ENCODE peak calls at places on chromosomes 11 and 22, in four cellular contexts. One of them, this sample, is unnamed.

GRCh38 chr11:129613076-129613475 is 202.6 kb upstream of the TMEM45B start:
- DNase-seq in HepG2: no peak
- DNase-seq in WTC11: no peak
- DNase-seq in K562: no peak
- DNase-seq in this sample: no peak

GRCh38 chr22:36579441-36579840 is 50.5 kb upstream of the EIF3D start:
- DNase-seq in K562: no peak
- DNase-seq in HepG2: no peak
- DNase-seq in WTC11: no peak
- DNase-seq in this sample: no peak

GRCh38 chr22:28345304-28345703 is 334.3 kb downstream of the TTC28 start:
- DNase-seq in HepG2: no peak
- DNase-seq in K562: no peak
- DNase-seq in WTC11: no peak
- DNase-seq in this sample: no peak

GRCh38 chr22:25822344-25822743 is 80.4 kb downstream of the MYO18B start:
- DNase-seq in HepG2: no peak
- DNase-seq in K562: no peak
- DNase-seq in WTC11: no peak
- DNase-seq in this sample: no peak

GRCh38 chr22:25627271-25627848 is 62.9 kb downstream of the GRK3 start:
- DNase-seq in WTC11: no peak
- DNase-seq in K562: no peak
- DNase-seq in HepG2: no peak
- DNase-seq in this sample: no peak

GRCh38 chr11:122398167-122398566 is 257.4 kb upstream of the UBASH3B start:
- DNase-seq in HepG2: no peak
- DNase-seq in K562: no peak
- DNase-seq in WTC11: no peak
- DNase-seq in this sample: no peak

GRCh38 chr11:128379587-128380279 is 207.6 kb downstream of the ETS1 start:
- DNase-seq in HepG2: no peak
- DNase-seq in K562: no peak
- DNase-seq in WTC11: no peak
- DNase-seq in this sample: no peak

GRCh38 chr11:120608760-120609211 is 97.2 kb downstream of the GRIK4 start:
- DNase-seq in WTC11: no peak
- DNase-seq in K562: no peak
- DNase-seq in HepG2: no peak
- DNase-seq in this sample: no peak

GRCh38 chr11:35654711-35655110 is 7.9 kb upstream of the TRIM44 start:
- DNase-seq in HepG2: no peak
- DNase-seq in WTC11: no peak
- DNase-seq in K562: no peak
- DNase-seq in this sample: no peak

GRCh38 chr11:65663634-65664200 is 1.0 kb upstream of the RELA start:
- DNase-seq in WTC11: no peak
- DNase-seq in K562: peak
- DNase-seq in HepG2: no peak
- DNase-seq in this sample: peak

GRCh38 chr11:131038597-131038996 is 122.3 kb upstream of the SNX19 start:
- DNase-seq in HepG2: no peak
- DNase-seq in K562: peak
- DNase-seq in WTC11: no peak
- DNase-seq in this sample: peak
- TF ChIP-seq ELF4 in HepG2: no peak
- TF ChIP-seq ELF4 in K562: no peak
- TF ChIP-seq ELF4 in WTC11: no peak
- TF ChIP-seq ELF4 in this sample: no peak

DNA sequence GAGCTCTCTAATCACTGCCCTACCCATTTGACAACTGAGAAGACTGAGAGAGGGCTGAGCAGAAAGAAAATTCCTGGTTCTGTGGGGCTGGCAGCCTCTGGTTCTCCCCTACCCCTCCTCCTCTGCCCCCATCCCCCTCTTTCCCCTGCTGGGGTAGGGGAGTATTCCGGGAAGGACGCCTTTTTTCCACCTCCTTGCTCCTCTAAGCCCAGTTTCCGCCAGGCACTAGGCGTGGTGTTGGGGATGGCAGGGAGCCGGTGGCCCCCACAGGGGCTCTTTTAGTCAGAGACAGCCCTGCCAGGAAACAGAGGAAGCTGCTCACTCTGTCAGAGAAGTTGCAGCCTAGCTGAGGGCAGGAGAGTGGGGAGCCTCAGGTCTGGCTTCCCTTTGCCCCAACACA is 15.6 kb upstream of the ARHGEF17 start:
- DNase-seq in WTC11: no peak
- DNase-seq in K562: no peak
- DNase-seq in HepG2: no peak
- DNase-seq in this sample: no peak
- TF ChIP-seq ELF4 in WTC11: no peak
- TF ChIP-seq ELF4 in K562: no peak
- TF ChIP-seq ELF4 in HepG2: no peak
- TF ChIP-seq ELF4 in this sample: no peak

DNA sequence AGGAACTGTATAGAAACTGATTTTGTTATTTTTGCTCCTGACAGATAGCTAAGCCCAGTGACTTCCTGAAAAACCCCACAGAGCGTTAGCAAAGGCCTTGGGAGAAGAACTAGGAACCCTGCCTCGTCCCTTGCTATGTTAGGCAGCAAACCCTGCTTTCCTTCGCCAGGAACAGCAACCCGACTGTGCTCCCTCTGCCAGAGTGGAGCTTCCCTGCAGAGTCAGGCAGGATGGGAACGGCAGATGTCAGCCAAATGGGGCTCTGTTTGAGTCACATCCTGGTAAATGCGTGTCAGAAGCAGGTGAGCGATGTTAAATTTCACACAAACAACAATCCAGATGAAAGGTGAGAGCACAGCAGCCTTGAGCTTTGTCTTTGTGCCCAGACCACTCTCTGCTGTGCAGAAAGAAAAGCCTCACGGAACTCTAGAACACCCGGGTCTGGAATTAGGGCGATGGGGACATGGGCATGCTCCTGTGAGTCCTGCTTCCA is 186.6 kb downstream of the ADAMTS15 start:
- DNase-seq in WTC11: no peak
- DNase-seq in K562: no peak
- DNase-seq in HepG2: peak
- DNase-seq in this sample: no peak
- TF ChIP-seq ELF4 in WTC11: no peak
- TF ChIP-seq ELF4 in K562: no peak
- TF ChIP-seq ELF4 in HepG2: no peak
- TF ChIP-seq ELF4 in this sample: no peak

GRCh38 chr11:85762226-85762625 is 48.7 kb downstream of the SYTL2 start:
- DNase-seq in HepG2: no peak
- DNase-seq in K562: no peak
- DNase-seq in WTC11: no peak
- DNase-seq in this sample: no peak
- TF ChIP-seq ELF4 in HepG2: no peak
- TF ChIP-seq ELF4 in K562: no peak
- TF ChIP-seq ELF4 in WTC11: no peak
- TF ChIP-seq ELF4 in this sample: no peak

This sample was measured in HEK293T.